ENCODE peak calls at places on chromosomes 7 and 10, in ten cellular contexts. X is transverse colon, M is sigmoid colon, A is heart left ventricle, T is testis, E is body of pancreas, B is uterus, Z is stomach, D is tibial nerve, I is HepG2. F is an unnamed sample.

GRCh38 chr7:14196555-14196954 is 207.1 kb upstream of the ETV1 start:
- DNase-seq in A (no peak), M (no peak), D (no peak), T (no peak), X (no peak), I (no peak), E (no peak), B (no peak), Z (no peak), F (no peak)

GRCh38 chr7:3043544-3044395 is at the start of gene CARD11:
- DNase-seq in M (no peak), Z (no peak), E (no peak), D (no peak), A (no peak), I (no peak), X (peak; percentile 24), B (no peak), T (no peak), F (no peak)

GRCh38 chr7:45589061-45589460 is 14.9 kb downstream of the ADCY1 start:
- DNase-seq in X (no peak), B (no peak), M (peak; percentile 53), T (no peak), E (no peak), A (no peak), I (no peak), Z (peak; percentile 24), D (no peak), F (no peak)

GRCh38 chr10:114071188-114071587 is 27.5 kb downstream of the ADRB1 start:
- DNase-seq in T (no peak), D (no peak), B (no peak), M (no peak), E (no peak), A (no peak), Z (no peak), I (no peak), X (no peak), F (no peak)

GRCh38 chr10:79445217-79445707 is at the start of gene ZCCHC24:
- DNase-seq in X (peak; percentile 58), A (peak; percentile 73), M (no peak), E (peak; percentile 72), Z (peak; percentile 65), D (no peak), I (no peak), T (peak; percentile 43), B (no peak), F (peak; percentile 87)

GRCh38 chr10:69649771-69650550 is 19.9 kb downstream of the FAM241B start:
- DNase-seq in D (no peak), A (no peak), T (no peak), Z (no peak), M (no peak), X (no peak), I (no peak), B (no peak), E (no peak), F (no peak)

GRCh38 chr10:73537288-73537687 is 41.5 kb upstream of the PPP3CB start:
- DNase-seq in A (no peak), Z (no peak), E (no peak), B (no peak), M (no peak), I (no peak), X (no peak), D (no peak), T (no peak), F (no peak)

GRCh38 chr10:14510346-14510745 is 179.6 kb upstream of the FRMD4A start:
- DNase-seq in Z (no peak), B (no peak), X (no peak), M (no peak), T (no peak), E (no peak), I (no peak), A (no peak), D (no peak), F (no peak)

GRCh38 chr10:50622497-50623298 is 1.1 kb downstream of the SGMS1 start:
- DNase-seq in T (peak; percentile 54), D (no peak), A (peak; percentile 46), I (no peak), X (peak; percentile 53), E (peak; percentile 55), Z (peak; percentile 49), M (peak; percentile 81), B (peak; percentile 60), F (no peak)

GRCh38 chr7:30135551-30136271 is 925 bp downstream of the MTURN start:
- DNase-seq in B (peak; percentile 56), A (peak; percentile 69), E (peak; percentile 66), I (peak; percentile 30), M (peak; percentile 81), D (peak; percentile 66), T (peak; percentile 66), Z (peak; percentile 71), X (peak; percentile 63), F (no peak)

GRCh38 chr7:92179393-92179924 is 517 bp upstream of the LRRD1 start:
- DNase-seq in T (peak; percentile 31), A (peak; percentile 25), E (peak; percentile 5), X (no peak), M (no peak), I (no peak), D (no peak), Z (no peak), B (no peak), F (no peak)

GRCh38 chr7:92177362-92177761 is 1.6 kb downstream of the LRRD1 start:
- DNase-seq in I (no peak), D (no peak), Z (no peak), A (no peak), E (no peak), M (no peak), X (no peak), B (no peak), T (no peak), F (no peak)

GRCh38 chr7:92178928-92179373 is at the start of gene LRRD1:
- DNase-seq in D (peak; percentile 80), B (peak; percentile 81), Z (peak; percentile 94), E (peak; percentile 95), I (peak; percentile 83), T (peak; percentile 95), M (peak; percentile 90), X (peak; percentile 94), A (peak; percentile 88), F (no peak)
- TF ChIP-seq POLR2A in D (no peak), B (peak; percentile 12), Z (no peak), E (peak; percentile 67), I (no peak), T (no peak), M (no peak), X (no peak), A (no peak), F (no peak)

GRCh38 chr7:64625114-64626082 is 40.5 kb upstream of the ZNF107 start:
- DNase-seq in A (no peak), T (no peak), B (no peak), X (no peak), D (no peak), I (no peak), E (no peak), Z (no peak), M (no peak), F (no peak)
- H3K9me3 ChIP-seq in A (peaks cover 6% of the 10 kb centered on the region), T (no peaks in the 10 kb centered on the region), B (no peaks in the 10 kb centered on the region), X (peaks cover 2% of the 10 kb centered on the region), D (peaks cover 9% of the 10 kb centered on the region), I (no peaks in the 10 kb centered on the region), E (no peaks in the 10 kb centered on the region), Z (no peaks in the 10 kb centered on the region), M (no peaks in the 10 kb centered on the region), F (no peaks in the 10 kb centered on the region)

GRCh38 chr7:115477193-115477651 is 553.3 kb downstream of the TFEC start:
- DNase-seq in I (no peak), T (peak; percentile 31), B (peak; percentile 12), Z (no peak), X (peak; percentile 19), A (peak; percentile 22), M (no peak), D (no peak), E (no peak), F (no peak)

GRCh38 chr7:115478426-115478825 is 552.1 kb downstream of the TFEC start:
- DNase-seq in I (no peak), D (no peak), Z (no peak), X (no peak), M (no peak), A (no peak), E (no peak), T (no peak), B (no peak), F (no peak)

GRCh38 chr7:115475206-115475605 is 553.3 kb downstream of the MDFIC start:
- DNase-seq in Z (no peak), B (no peak), I (no peak), T (no peak), E (no peak), X (no peak), A (no peak), D (no peak), M (no peak), F (no peak)

GRCh38 chr7:115476666-115477065 is 553.9 kb downstream of the TFEC start:
- DNase-seq in A (no peak), D (no peak), Z (no peak), T (peak; percentile 16), E (no peak), I (no peak), B (no peak), M (no peak), X (no peak), F (no peak)

DNA sequence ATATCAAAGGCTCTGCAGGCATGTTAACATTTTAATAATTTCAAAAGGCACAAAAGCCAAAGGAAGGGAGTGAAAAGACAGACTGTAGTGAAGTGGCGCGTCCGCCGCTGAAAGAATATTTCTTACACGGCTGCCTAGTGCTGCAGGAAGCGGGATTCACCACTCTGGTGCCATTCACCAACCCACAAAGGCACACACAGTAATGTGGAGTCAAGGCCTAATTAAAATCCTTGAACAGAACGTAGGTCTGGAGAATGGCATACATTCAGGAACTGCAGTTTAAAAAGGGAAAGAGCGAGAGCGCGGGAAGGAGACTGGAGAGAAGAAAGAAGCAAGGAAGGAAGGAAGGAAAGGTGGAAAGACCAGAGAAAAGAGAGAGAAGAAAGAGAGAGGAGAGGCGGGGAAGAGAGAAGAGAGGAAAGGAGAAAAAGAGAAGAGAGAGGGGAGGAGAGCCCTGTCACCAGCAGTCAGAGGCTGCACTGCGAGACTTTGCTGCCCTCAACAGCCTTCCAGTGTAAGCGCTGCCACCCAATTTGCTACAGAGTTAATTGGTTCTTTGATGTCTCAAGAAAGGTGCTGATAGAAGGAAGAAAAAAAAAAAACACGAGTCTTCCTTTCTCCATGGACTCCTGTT is 554.0 kb downstream of the MDFIC start:
- DNase-seq in M (no peak), Z (no peak), A (no peak), X (peak; percentile 15), D (no peak), T (no peak), E (no peak), B (no peak), I (no peak), F (no peak)
- TF ChIP-seq CTCF in M (no peak), Z (no peak), A (no peak), X (no peak), D (no peak), T (no peak), E (no peak), B (no peak), I (peak; percentile 40), F (no peak)

GRCh38 chr10:6068006-6068405 is 5.8 kb upstream of the IL2RA start:
- DNase-seq in Z (no peak), T (no peak), A (no peak), B (no peak), D (no peak), E (no peak), I (no peak), M (peak; percentile 17), X (no peak), F (no peak)
- TF ChIP-seq POLR2A in Z (no peak), T (no peak), A (no peak), B (no peak), D (no peak), E (no peak), I (no peak), M (no peak), X (no peak), F (no peak)

GRCh38 chr7:158103378-158103777 is 484.2 kb downstream of the PTPRN2 start:
- DNase-seq in X (no peak), Z (peak; percentile 7), M (no peak), D (no peak), B (no peak), I (no peak), A (no peak), T (no peak), E (no peak), F (no peak)
- H3K9me3 ChIP-seq in X (no peaks in the 10 kb centered on the region), Z (no peaks in the 10 kb centered on the region), M (no peaks in the 10 kb centered on the region), D (peaks cover 10% of the 10 kb centered on the region), B (no peaks in the 10 kb centered on the region), I (no peaks in the 10 kb centered on the region), A (no peaks in the 10 kb centered on the region), T (no peaks in the 10 kb centered on the region), E (no peaks in the 10 kb centered on the region), F (no peaks in the 10 kb centered on the region)

F was measured in vagina.